ENCODE peak calls at places on chromosomes 16 and 17, in seven cellular contexts. D is GM12878, K is HCT116, M is H1, H is SK-N-SH, F is K562, Z is HepG2. Y is an unnamed sample.

GRCh38 chr16:79532785-79533184 is 67.8 kb downstream of the MAF start:
- DNase-seq in K (no peak), D (no peak), Z (no peak), H (no peak), M (no peak), F (no peak), Y (no peak)

GRCh38 chr17:61128671-61129115 is 270.9 kb upstream of the TBX2 start:
- DNase-seq in D (no peak), F (no peak), K (no peak), H (no peak), Z (no peak), M (no peak), Y (no peak)

GRCh38 chr17:2369039-2369438 is 31.7 kb downstream of the SGSM2 start:
- DNase-seq in K (no peak), D (no peak), M (no peak), Z (no peak), H (no peak), F (no peak), Y (no peak)

GRCh38 chr16:51556694-51557327 is 405.7 kb upstream of the SALL1 start:
- DNase-seq in M (no peak), Z (no peak), H (no peak), K (no peak), F (no peak), D (no peak), Y (peak)

GRCh38 chr17:1029196-1029911 is 32.4 kb downstream of the TIMM22 start:
- DNase-seq in M (no peak), D (no peak), H (no peak), K (no peak), Z (no peak), F (no peak), Y (no peak)

GRCh38 chr17:50175035-50175788 is 9.4 kb downstream of the SGCA start:
- DNase-seq in D (no peak), M (no peak), K (no peak), H (no peak), Z (no peak), F (no peak), Y (no peak)

GRCh38 chr16:4750896-4751295 is 16.1 kb downstream of the ZNF500 start:
- DNase-seq in Z (no peak), M (no peak), F (no peak), K (no peak), D (no peak), H (no peak), Y (no peak)

GRCh38 chr17:57370051-57370581 is 113.8 kb downstream of the MSI2 start:
- DNase-seq in F (peak), H (peak), M (no peak), K (no peak), Z (peak), D (no peak), Y (peak)

GRCh38 chr17:14797801-14798200 is 467.3 kb downstream of the PMP22 start:
- DNase-seq in Z (no peak), H (no peak), D (no peak), M (no peak), K (no peak), F (no peak), Y (no peak)

GRCh38 chr17:51751072-51751471 is 407.4 kb downstream of the CA10 start:
- DNase-seq in H (no peak), D (no peak), K (no peak), F (no peak), M (no peak), Z (no peak), Y (no peak)

GRCh38 chr17:77445030-77445907 is 304.5 kb downstream of the SEC14L1 start:
- DNase-seq in H (no peak), K (no peak), Z (no peak), M (no peak), F (no peak), D (peak), Y (no peak)

GRCh38 chr17:41421617-41422016 is 2.8 kb downstream of the KRT37 start:
- DNase-seq in M (no peak), F (no peak), D (no peak), Z (no peak), H (no peak), K (no peak), Y (no peak)

GRCh38 chr17:41420134-41420533 is 4.3 kb downstream of the KRT37 start:
- DNase-seq in F (no peak), D (no peak), K (no peak), H (no peak), Z (no peak), M (no peak), Y (no peak)

GRCh38 chr17:41419712-41420111 is 4.7 kb downstream of the KRT37 start:
- DNase-seq in K (no peak), F (no peak), Z (no peak), H (no peak), D (no peak), M (no peak), Y (no peak)

GRCh38 chr17:41418116-41418860 is 6.1 kb downstream of the KRT37 start:
- DNase-seq in D (no peak), Z (no peak), F (no peak), M (no peak), H (no peak), K (no peak), Y (peak)

GRCh38 chr17:41421116-41421515 is 3.3 kb downstream of the KRT37 start:
- DNase-seq in Z (peak), D (no peak), K (no peak), M (no peak), F (no peak), H (no peak), Y (peak)
- TF ChIP-seq JUND in Z (no peak), D (no peak), K (no peak), M (no peak), F (no peak), H (peak), Y (no peak)

GRCh38 chr16:72049110-72049509 is 5.2 kb upstream of the HP start:
- DNase-seq in F (no peak), Z (no peak), M (no peak), D (no peak), K (no peak), H (no peak), Y (no peak)

GRCh38 chr16:72051818-72052217 is 2.5 kb upstream of the HP start:
- DNase-seq in H (no peak), M (no peak), D (no peak), K (no peak), Z (no peak), F (no peak), Y (no peak)

GRCh38 chr16:72055911-72056310 is 1.6 kb downstream of the HP start:
- DNase-seq in D (no peak), M (no peak), K (no peak), F (no peak), Z (no peak), H (no peak), Y (no peak)

GRCh38 chr16:72050769-72051464 is 3.4 kb upstream of the HP start:
- DNase-seq in F (no peak), Z (no peak), D (no peak), M (no peak), K (no peak), H (no peak), Y (no peak)
- TF ChIP-seq JUND in F (no peak), Z (no peak), D (no peak), M (no peak), K (no peak), H (no peak), Y (no peak)

GRCh38 chr17:7327501-7327900 is 1.6 kb downstream of the NEURL4 start:
- DNase-seq in M (no peak), K (no peak), H (no peak), F (no peak), Z (no peak), D (no peak), Y (no peak)

GRCh38 chr17:7328009-7328408 is 1.1 kb downstream of the NEURL4 start:
- DNase-seq in H (no peak), K (no peak), D (no peak), M (no peak), F (no peak), Z (no peak), Y (no peak)

GRCh38 chr17:7328840-7329359 is at the start of gene NEURL4:
- DNase-seq in D (no peak), H (no peak), F (no peak), M (no peak), Z (no peak), K (no peak), Y (no peak)

GRCh38 chr17:7329360-7330098 is 394 bp upstream of the NEURL4 start:
- DNase-seq in Z (peak), K (peak), M (peak), H (peak), F (peak), D (peak), Y (peak)

GRCh38 chr17:7330099-7331015 is 1.2 kb upstream of the NEURL4 start:
- DNase-seq in H (peak), F (peak), K (peak), D (no peak), M (no peak), Z (peak), Y (peak)
- TF ChIP-seq JUND in H (no peak), F (no peak), K (no peak), D (no peak), M (no peak), Z (no peak), Y (no peak)

DNA sequence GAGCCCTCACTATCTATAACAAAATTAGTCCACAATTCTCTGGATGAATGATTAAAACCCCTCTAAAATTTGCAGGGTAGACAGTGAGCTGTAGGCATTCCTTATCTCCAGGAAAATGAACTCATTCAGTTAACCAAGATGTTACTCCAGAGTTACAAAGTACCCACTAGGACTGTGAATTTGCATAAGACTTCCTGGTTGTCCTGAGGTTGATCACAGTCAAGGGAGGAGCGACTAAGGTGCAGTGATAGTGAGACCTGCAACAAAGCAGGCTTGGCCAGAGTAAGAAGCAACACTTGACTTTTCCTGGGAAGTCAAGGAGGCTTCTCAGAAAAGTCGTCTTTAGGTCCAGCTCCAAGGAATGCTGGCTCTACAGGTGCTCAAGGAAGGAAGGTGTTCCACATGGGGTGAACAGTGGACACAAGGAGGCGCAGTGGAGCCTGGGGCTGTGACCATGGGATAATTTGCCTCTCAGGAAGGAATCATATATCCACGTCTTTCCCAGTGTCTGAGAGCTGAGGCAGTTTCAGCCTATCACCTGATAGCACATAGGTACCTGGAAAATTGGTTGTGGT is 821.0 kb upstream of the EEF2KMT start:
- DNase-seq in F (peak), M (no peak), Z (peak), H (no peak), K (no peak), D (no peak), Y (no peak)
- TF ChIP-seq JUND in F (no peak), M (no peak), Z (no peak), H (no peak), K (no peak), D (no peak), Y (no peak)

DNA sequence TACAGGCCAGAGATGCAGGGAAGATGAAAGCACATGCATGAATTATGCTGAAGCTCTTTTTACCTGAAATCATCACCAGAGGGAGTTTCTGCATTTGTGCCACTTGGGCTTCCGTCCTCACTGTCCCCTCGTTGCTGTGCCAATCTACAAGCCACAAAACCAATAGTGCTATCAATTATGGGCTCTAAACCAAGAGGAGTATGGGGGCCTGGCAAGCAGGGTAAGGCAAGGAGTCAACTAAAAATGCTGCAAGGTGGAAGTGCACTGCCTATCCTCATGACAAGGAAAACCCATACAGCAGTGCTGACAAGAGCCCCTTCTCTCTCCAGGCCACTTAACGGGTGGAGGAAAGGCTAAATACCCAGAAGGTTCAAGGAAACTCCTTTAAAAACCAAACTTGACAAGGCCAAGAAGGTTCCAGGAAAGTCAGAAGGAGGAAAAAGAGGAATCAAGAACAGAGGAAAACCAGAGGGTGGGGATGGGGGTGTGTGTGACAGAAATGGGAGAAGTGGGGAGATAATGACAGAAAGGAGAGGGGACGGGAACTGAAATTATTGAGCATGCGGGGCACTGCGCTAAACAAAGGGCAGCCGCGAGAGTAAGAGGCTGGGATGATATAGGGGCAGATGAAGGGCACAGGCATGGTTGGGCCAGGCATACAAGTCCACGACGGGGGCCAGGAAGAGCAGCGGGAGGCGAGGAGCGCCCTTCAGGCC is 674 bp downstream of the C17orf75 start:
- DNase-seq in M (no peak), K (no peak), F (no peak), Z (peak), H (peak), D (no peak), Y (no peak)
- TF ChIP-seq JUND in M (no peak), K (no peak), F (no peak), Z (no peak), H (no peak), D (no peak), Y (no peak)

GRCh38 chr16:14117051-14117450 is 45.9 kb downstream of the MRTFB start:
- DNase-seq in Z (no peak), F (no peak), D (no peak), H (no peak), M (no peak), K (no peak), Y (peak)
- TF ChIP-seq JUND in Z (no peak), F (no peak), D (no peak), H (no peak), M (no peak), K (no peak), Y (peak)

GRCh38 chr17:32971171-32971570 is 20.5 kb upstream of the SPACA3 start:
- DNase-seq in Z (no peak), K (no peak), F (peak), D (peak), H (no peak), M (no peak), Y (no peak)
- TF ChIP-seq JUND in Z (no peak), K (no peak), F (peak), D (no peak), H (no peak), M (no peak), Y (no peak)

DNA sequence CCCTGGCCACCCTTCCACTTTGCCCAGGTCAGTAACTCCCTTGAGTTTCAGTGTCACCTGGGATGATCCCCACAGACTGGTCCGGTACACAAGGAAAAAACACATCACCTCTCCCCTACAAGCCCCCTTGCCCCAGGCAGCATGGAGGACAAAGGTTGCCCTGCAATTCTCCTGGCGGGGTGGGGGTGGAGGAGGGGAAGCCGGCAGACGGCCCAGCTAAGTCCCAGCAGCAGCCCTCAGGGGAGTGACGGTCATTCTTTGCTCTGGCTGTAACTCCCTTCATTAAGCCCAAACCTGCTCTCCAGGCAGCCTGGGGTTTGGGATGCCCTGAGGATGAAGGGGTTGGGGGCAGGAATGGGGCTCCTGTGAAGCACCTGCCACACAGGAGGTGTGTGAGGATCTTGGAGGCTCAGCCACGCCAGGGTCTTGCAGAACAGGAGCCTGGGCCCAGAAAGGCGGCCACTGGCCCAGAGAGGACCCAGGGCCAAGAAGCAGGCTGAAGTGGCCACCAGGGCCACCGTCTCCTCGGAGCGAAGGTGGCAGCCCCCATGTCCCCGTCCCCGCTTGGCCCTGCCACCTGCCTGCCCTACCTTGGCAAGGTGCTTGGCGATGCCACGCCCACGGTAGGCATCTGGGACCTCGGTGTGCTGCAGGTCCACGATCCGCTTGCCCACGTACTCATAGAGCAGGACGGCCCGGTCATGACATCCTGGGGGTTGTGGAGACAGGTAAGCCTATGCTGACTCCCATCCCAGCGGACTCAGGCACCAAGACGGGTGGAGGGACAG is 9.5 kb downstream of the NATD1 start:
- DNase-seq in D (no peak), H (no peak), M (no peak), Z (no peak), K (no peak), F (no peak), Y (no peak)
- TF ChIP-seq JUND in D (no peak), H (no peak), M (no peak), Z (no peak), K (no peak), F (no peak), Y (no peak)

DNA sequence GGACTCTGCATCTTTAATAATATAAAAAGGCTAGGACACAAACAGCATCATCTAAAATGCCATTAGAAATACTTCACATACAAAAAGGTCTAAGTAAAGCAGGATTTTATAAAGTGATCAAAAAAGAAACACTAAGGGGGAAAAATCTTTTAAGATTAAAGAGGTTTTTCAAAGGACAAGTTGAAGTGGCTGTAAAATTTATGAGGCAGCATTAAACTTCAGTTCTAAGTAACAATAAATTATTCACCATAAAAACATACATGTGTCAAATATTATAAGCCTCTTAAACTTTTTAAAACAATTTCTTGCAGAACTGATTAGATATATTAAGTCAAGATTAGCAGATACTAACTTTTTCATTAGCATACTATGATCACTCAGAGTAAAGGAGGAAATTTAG is 20.8 kb downstream of the CEP112 start:
- DNase-seq in Z (no peak), K (no peak), H (no peak), D (no peak), F (no peak), M (no peak), Y (no peak)
- TF ChIP-seq JUND in Z (no peak), K (no peak), H (no peak), D (no peak), F (no peak), M (no peak), Y (no peak)

Y was measured in T47D.